ENCODE peak calls at places on chromosomes 5 and 9, in nine cellular contexts. D is endothelial cell of umbilical vein, A is IMR-90, O is lower leg skin, Q is heart left ventricle, F is upper lobe of left lung, N is adrenal gland, H is spleen, X is uterus. R is an unnamed sample.

GRCh38 chr9:99023229-99023628 is 79.5 kb downstream of the COL15A1 start:
- DNase-seq in D (no peak), A (no peak), O (no peak), Q (no peak), F (no peak), N (peak; percentile 32), H (no peak), X (no peak), R (no peak)

GRCh38 chr5:52693279-52693678 is 94.4 kb upstream of the ITGA1 start:
- DNase-seq in D (peak; percentile 56), A (peak; percentile 45), O (no peak), Q (peak; percentile 43), F (peak; percentile 34), N (peak; percentile 71), H (peak; percentile 75), X (no peak), R (peak; percentile 4)

GRCh38 chr9:129166962-129167557 is 11.0 kb downstream of the IER5L start:
- DNase-seq in D (peak; percentile 90), A (peak; percentile 80), O (peak; percentile 95), Q (peak; percentile 81), F (peak; percentile 91), N (peak; percentile 82), H (no peak), X (peak; percentile 70), R (peak; percentile 94)

GRCh38 chr5:35129276-35129675 is 81.5 kb upstream of the AGXT2 start:
- DNase-seq in D (no peak), A (peak; percentile 96), O (no peak), Q (no peak), F (no peak), N (no peak), H (no peak), X (no peak), R (no peak)

GRCh38 chr9:35976726-35977125 is 18.8 kb upstream of the OR2S2 start:
- DNase-seq in D (no peak), A (no peak), O (no peak), Q (no peak), F (no peak), N (no peak), H (no peak), X (no peak), R (no peak)

GRCh38 chr9:91211414-91211813 is 150.3 kb downstream of the AUH start:
- DNase-seq in D (no peak), A (no peak), O (no peak), Q (no peak), F (no peak), N (no peak), H (no peak), X (no peak), R (no peak)

GRCh38 chr9:80509358-80509757 is 937.6 kb downstream of the TLE4 start:
- DNase-seq in D (no peak), A (no peak), O (no peak), Q (no peak), F (no peak), N (no peak), H (no peak), X (no peak), R (no peak)

GRCh38 chr9:121637441-121638222 is 13.8 kb upstream of the DAB2IP start:
- DNase-seq in D (peak; percentile 36), A (peak; percentile 50), O (no peak), Q (no peak), F (no peak), N (peak; percentile 72), H (no peak), X (no peak), R (peak; percentile 27)

GRCh38 chr5:113917997-113918396 is 404.5 kb downstream of the YTHDC2 start:
- DNase-seq in D (no peak), A (no peak), O (no peak), Q (no peak), F (no peak), N (no peak), H (no peak), X (no peak), R (no peak)

DNA sequence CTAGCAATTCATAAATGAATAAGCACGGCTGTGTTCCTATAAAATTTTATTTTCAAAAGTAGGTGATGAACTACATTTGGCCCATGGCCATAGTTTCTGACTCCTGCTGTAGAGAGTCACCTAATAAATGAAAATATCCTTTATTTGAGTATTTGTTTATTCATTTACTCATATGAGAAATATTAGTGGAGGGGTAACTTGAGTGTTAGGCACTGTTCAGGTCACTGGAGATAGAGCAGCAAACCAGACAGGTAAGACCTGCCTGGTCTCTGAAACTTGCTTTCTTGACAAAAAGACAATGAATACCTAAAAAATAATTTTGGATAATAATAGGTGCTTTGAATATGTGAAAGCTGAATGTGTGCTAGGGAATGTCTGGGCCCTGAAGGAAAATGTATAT is 68.8 kb downstream of the YIPF5 start:
- DNase-seq in D (no peak), A (no peak), O (no peak), Q (no peak), F (no peak), N (no peak), H (no peak), X (no peak), R (no peak)
- TF ChIP-seq CTCF in D (no peak), A (no peak), O (no peak), Q (no peak), F (no peak), N (no peak), H (no peak), X (no peak), R (no peak)

GRCh38 chr5:132747693-132748440 is 641 bp downstream of the CCNI2 start:
- DNase-seq in D (no peak), A (no peak), O (no peak), Q (no peak), F (no peak), N (no peak), H (peak; percentile 86), X (no peak), R (peak; percentile 28)
- TF ChIP-seq POLR2A in D (no peak), A (no peak), O (no peak), Q (no peak), F (no peak), N (no peak), H (no peak), X (no peak), R (no peak)

DNA sequence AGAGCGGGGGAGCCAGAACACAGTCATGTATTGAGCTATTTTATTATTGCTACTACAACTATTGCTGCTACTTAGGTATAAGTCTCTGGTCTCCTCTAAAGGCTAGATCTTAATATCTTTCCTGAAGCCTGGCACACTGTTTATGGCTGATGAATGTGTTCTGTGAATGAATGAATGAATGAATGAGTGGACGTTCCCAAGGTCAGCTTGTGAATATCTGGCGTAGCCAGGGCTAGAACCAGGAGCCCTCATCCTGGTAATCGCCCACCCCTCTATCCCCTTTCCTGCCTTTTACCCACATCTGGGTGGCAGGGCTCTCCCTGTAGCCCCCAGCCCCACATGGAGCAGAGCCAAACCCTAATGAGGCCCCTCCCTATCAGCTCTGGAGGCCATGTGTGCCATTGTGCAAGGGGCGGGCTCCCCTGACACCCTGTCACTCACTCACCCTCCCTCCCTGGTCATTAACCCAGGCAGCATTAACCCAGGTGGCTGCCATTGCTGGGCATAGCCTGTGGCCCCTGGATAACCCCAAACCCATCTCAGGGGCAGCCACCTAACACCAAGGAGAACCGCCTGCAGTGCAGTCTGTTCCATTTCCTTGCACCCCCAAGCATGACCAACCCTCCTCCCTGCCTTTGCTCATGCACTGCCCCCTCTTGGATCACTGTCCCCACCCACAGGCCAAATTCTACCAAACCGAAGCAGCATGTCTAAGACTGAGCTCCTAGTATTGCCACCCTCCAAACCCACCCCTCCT is 2.0 kb upstream of the AKNA start:
- DNase-seq in D (no peak), A (no peak), O (no peak), Q (no peak), F (no peak), N (no peak), H (peak; percentile 76), X (no peak), R (peak; percentile 22)
- TF ChIP-seq CTCF in D (no peak), A (no peak), O (no peak), Q (no peak), F (no peak), N (no peak), H (no peak), X (no peak), R (no peak)

GRCh38 chr5:108748010-108748353 is 285 bp downstream of the FER start:
- DNase-seq in D (no peak), A (no peak), O (no peak), Q (no peak), F (no peak), N (no peak), H (no peak), X (no peak), R (no peak)
- TF ChIP-seq POLR2A in D (no peak), A (no peak), O (no peak), Q (no peak), F (no peak), N (no peak), H (no peak), X (no peak), R (no peak)

DNA sequence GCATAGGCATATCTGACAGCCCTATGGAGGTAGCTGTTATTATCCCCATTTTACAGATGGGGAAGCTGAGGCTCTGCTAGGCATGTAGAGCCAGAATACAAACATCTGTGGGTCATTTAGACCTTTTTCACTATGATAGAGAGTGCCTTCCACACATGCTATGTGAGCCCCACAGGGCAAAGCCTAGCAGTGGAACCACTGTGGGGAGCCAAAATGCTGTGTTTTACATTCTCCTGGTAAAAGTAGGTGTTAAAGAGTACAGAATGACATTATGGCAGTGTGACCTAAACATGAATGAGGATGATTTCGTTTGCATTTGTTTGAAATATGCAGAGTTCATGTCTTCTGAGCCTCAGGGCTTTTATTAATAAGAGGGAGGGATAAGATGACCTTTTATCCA is 265.2 kb downstream of the MAST4 start:
- DNase-seq in D (no peak), A (no peak), O (no peak), Q (no peak), F (no peak), N (no peak), H (no peak), X (no peak), R (no peak)
- TF ChIP-seq CTCF in D (no peak), A (no peak), O (no peak), Q (peak; percentile 17), F (no peak), N (no peak), H (no peak), X (no peak), R (no peak)

GRCh38 chr9:126722922-126723806 is 81.7 kb upstream of the ZBTB43 start:
- DNase-seq in D (no peak), A (no peak), O (peak; percentile 92), Q (peak; percentile 52), F (peak; percentile 48), N (no peak), H (peak; percentile 94), X (peak; percentile 44), R (peak; percentile 64)
- TF ChIP-seq POLR2A in D (no peak), A (no peak), O (no peak), Q (no peak), F (no peak), N (no peak), H (no peak), X (no peak), R (no peak)

DNA sequence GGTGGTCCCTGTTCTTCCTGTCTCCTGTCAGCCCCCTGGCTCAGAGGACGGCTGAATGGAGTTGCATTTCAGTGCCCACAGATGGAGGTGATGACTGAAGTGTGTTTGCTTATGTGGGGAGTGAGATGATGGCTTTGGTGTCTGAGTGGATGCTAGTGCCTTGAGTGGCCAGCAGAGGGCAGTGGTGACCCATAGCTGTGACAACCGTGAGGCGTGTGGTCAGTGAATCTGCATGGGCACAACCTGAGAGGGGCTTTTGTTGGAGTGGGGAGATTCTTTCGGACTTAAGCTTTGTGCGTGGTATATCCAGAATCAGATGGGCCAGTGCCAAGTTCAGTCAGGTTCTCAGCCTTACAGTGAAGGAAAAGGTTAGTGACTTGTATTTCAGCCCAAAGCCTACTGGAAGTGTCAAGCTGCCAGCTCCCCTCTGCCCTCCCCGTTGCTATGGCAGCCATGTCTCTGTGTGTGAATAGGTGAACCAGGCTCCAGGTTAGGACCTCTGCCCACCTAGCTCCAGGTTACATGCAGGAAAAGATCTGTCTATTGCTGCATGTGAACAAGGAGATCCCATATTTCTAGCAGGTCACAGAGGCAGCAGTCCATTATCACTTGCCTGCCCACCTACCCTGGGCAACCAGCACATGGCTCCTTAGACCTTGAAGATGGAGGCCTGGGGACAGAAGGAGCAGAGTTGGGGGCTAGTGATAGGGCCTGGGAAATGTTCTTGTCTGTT is 14.7 kb upstream of the CXXC5 start:
- DNase-seq in D (peak; percentile 85), A (peak; percentile 73), O (peak; percentile 92), Q (peak; percentile 71), F (peak; percentile 78), N (peak; percentile 61), H (peak; percentile 90), X (peak; percentile 72), R (peak; percentile 59)
- TF ChIP-seq CTCF in D (peak; percentile 95), A (peak; percentile 99), O (peak; percentile 90), Q (peak; percentile 98), F (peak; percentile 95), N (peak; percentile 96), H (peak; percentile 94), X (peak; percentile 98), R (peak; percentile 97)